ENCODE peak calls at places on chromosome 13, in four cellular contexts. One of them, this sample, is unnamed.
A peak's percentile ranks its signal among the peaks of the same experiment; 100 is the strongest.

GRCh38 chr13:112897956-112898785 is 70.8 kb upstream of the MCF2L start:
- DNase-seq in NCI-H2171 treated with DMSO at 0.1 percent for 48 hours: no peak
- DNase-seq in NCI-H460: no peak
- DNase-seq in C1 segment of cervical spinal cord: no peak
- DNase-seq in this sample: no peak

GRCh38 chr13:46035066-46035465 is 17.5 kb downstream of the ZC3H13 start:
- DNase-seq in NCI-H2171 treated with DMSO at 0.1 percent for 48 hours: no peak
- DNase-seq in NCI-H460: no peak
- DNase-seq in C1 segment of cervical spinal cord: no peak
- DNase-seq in this sample: no peak

GRCh38 chr13:72864142-72865035 is 82.5 kb downstream of the PIBF1 start:
- DNase-seq in NCI-H2171 treated with DMSO at 0.1 percent for 48 hours: no peak
- DNase-seq in NCI-H460: no peak
- DNase-seq in C1 segment of cervical spinal cord: no peak
- DNase-seq in this sample: no peak

GRCh38 chr13:92963029-92963428 is 263.6 kb upstream of the GPC6 start:
- DNase-seq in NCI-H2171 treated with DMSO at 0.1 percent for 48 hours: no peak
- DNase-seq in NCI-H460: no peak
- DNase-seq in C1 segment of cervical spinal cord: no peak
- DNase-seq in this sample: no peak

GRCh38 chr13:36105726-36106125 is 25.5 kb downstream of the DCLK1 start:
- DNase-seq in NCI-H2171 treated with DMSO at 0.1 percent for 48 hours: no peak
- DNase-seq in NCI-H460: no peak
- DNase-seq in C1 segment of cervical spinal cord: no peak
- DNase-seq in this sample: no peak

GRCh38 chr13:114249062-114249461 is 14.4 kb downstream of the CDC16 start:
- DNase-seq in NCI-H2171 treated with DMSO at 0.1 percent for 48 hours: peak; percentile 73
- DNase-seq in NCI-H460: no peak
- DNase-seq in C1 segment of cervical spinal cord: no peak
- DNase-seq in this sample: no peak

GRCh38 chr13:62176051-62176450 is 760.4 kb upstream of the PCDH20 start:
- DNase-seq in NCI-H2171 treated with DMSO at 0.1 percent for 48 hours: no peak
- DNase-seq in NCI-H460: no peak
- DNase-seq in C1 segment of cervical spinal cord: no peak
- DNase-seq in this sample: no peak

GRCh38 chr13:27174766-27175455 is 3.3 kb upstream of the USP12 start:
- DNase-seq in NCI-H2171 treated with DMSO at 0.1 percent for 48 hours: no peak
- DNase-seq in NCI-H460: no peak
- DNase-seq in C1 segment of cervical spinal cord: no peak
- DNase-seq in this sample: no peak

GRCh38 chr13:34833562-34834182 is 108.4 kb upstream of the NBEA start:
- DNase-seq in NCI-H2171 treated with DMSO at 0.1 percent for 48 hours: no peak
- DNase-seq in NCI-H460: peak; percentile 4
- DNase-seq in C1 segment of cervical spinal cord: no peak
- DNase-seq in this sample: no peak